ENCODE peak calls at places on chromosomes 1 and 21, in ten cellular contexts. One of them, this sample, is unnamed. For H3K9me3, the result is how much of the 10 kb centered on the place peaks cover.

GRCh38 chr1:9275567-9276034 is 17.1 kb upstream of the SPSB1 start:
- DNase-seq in ovary: no peak
- DNase-seq in neural progenitor cell: no peak
- DNase-seq in suprapubic skin: no peak
- DNase-seq in Caco-2: no peak
- DNase-seq in AG04450: no peak
- DNase-seq in left ventricle myocardium inferior: no peak
- DNase-seq in stomach: peak
- DNase-seq in mammary epithelial cell: peak
- DNase-seq in thoracic aorta: peak
- DNase-seq in this sample: peak

GRCh38 chr1:188669715-188670114 is 1807.9 kb downstream of the BRINP3 start:
- DNase-seq in ovary: no peak
- DNase-seq in neural progenitor cell: no peak
- DNase-seq in suprapubic skin: no peak
- DNase-seq in Caco-2: no peak
- DNase-seq in AG04450: peak
- DNase-seq in left ventricle myocardium inferior: no peak
- DNase-seq in stomach: no peak
- DNase-seq in mammary epithelial cell: peak
- DNase-seq in thoracic aorta: no peak
- DNase-seq in this sample: no peak

GRCh38 chr1:234620786-234621468 is 10.9 kb upstream of the IRF2BP2 start:
- DNase-seq in ovary: no peak
- DNase-seq in neural progenitor cell: no peak
- DNase-seq in suprapubic skin: no peak
- DNase-seq in Caco-2: no peak
- DNase-seq in AG04450: no peak
- DNase-seq in left ventricle myocardium inferior: no peak
- DNase-seq in stomach: no peak
- DNase-seq in mammary epithelial cell: no peak
- DNase-seq in thoracic aorta: no peak
- DNase-seq in this sample: no peak

GRCh38 chr21:17925000-17925610 is 105.9 kb upstream of the C21orf91 start:
- DNase-seq in ovary: peak
- DNase-seq in neural progenitor cell: peak
- DNase-seq in suprapubic skin: no peak
- DNase-seq in Caco-2: peak
- DNase-seq in AG04450: peak
- DNase-seq in left ventricle myocardium inferior: no peak
- DNase-seq in stomach: peak
- DNase-seq in mammary epithelial cell: peak
- DNase-seq in thoracic aorta: no peak
- DNase-seq in this sample: peak

GRCh38 chr1:111735321-111735720 is 3.9 kb downstream of the INKA2 start:
- DNase-seq in ovary: no peak
- DNase-seq in neural progenitor cell: no peak
- DNase-seq in suprapubic skin: no peak
- DNase-seq in Caco-2: no peak
- DNase-seq in AG04450: no peak
- DNase-seq in left ventricle myocardium inferior: no peak
- DNase-seq in stomach: no peak
- DNase-seq in mammary epithelial cell: no peak
- DNase-seq in thoracic aorta: no peak
- DNase-seq in this sample: no peak

GRCh38 chr1:80910426-80910825 is 890.3 kb upstream of the ADGRL2 start:
- DNase-seq in ovary: no peak
- DNase-seq in neural progenitor cell: no peak
- DNase-seq in suprapubic skin: no peak
- DNase-seq in Caco-2: no peak
- DNase-seq in AG04450: no peak
- DNase-seq in left ventricle myocardium inferior: no peak
- DNase-seq in stomach: no peak
- DNase-seq in mammary epithelial cell: no peak
- DNase-seq in thoracic aorta: no peak
- DNase-seq in this sample: no peak

GRCh38 chr1:235327559-235328270 is at the start of gene ARID4B:
- DNase-seq in ovary: no peak
- DNase-seq in neural progenitor cell: peak
- DNase-seq in suprapubic skin: peak
- DNase-seq in Caco-2: no peak
- DNase-seq in AG04450: no peak
- DNase-seq in left ventricle myocardium inferior: peak
- DNase-seq in stomach: peak
- DNase-seq in mammary epithelial cell: no peak
- DNase-seq in thoracic aorta: peak
- DNase-seq in this sample: no peak

GRCh38 chr1:70504176-70504820 is 93.2 kb downstream of the CTH start:
- DNase-seq in ovary: no peak
- DNase-seq in neural progenitor cell: no peak
- DNase-seq in suprapubic skin: no peak
- DNase-seq in Caco-2: no peak
- DNase-seq in AG04450: no peak
- DNase-seq in left ventricle myocardium inferior: no peak
- DNase-seq in stomach: no peak
- DNase-seq in mammary epithelial cell: no peak
- DNase-seq in thoracic aorta: no peak
- DNase-seq in this sample: peak

GRCh38 chr1:74673351-74674111 is at the start of gene ERICH3:
- DNase-seq in ovary: no peak
- DNase-seq in neural progenitor cell: peak
- DNase-seq in suprapubic skin: no peak
- DNase-seq in Caco-2: no peak
- DNase-seq in AG04450: no peak
- DNase-seq in left ventricle myocardium inferior: no peak
- DNase-seq in stomach: no peak
- DNase-seq in mammary epithelial cell: peak
- DNase-seq in thoracic aorta: no peak
- DNase-seq in this sample: peak

GRCh38 chr1:203754455-203754864 is 10.5 kb upstream of the LAX1 start:
- DNase-seq in ovary: no peak
- DNase-seq in neural progenitor cell: no peak
- DNase-seq in suprapubic skin: no peak
- DNase-seq in Caco-2: no peak
- DNase-seq in AG04450: no peak
- DNase-seq in left ventricle myocardium inferior: no peak
- DNase-seq in stomach: no peak
- DNase-seq in mammary epithelial cell: peak
- DNase-seq in thoracic aorta: no peak
- DNase-seq in this sample: no peak

GRCh38 chr1:224092601-224093000 is 21.3 kb upstream of the FBXO28 start:
- DNase-seq in ovary: no peak
- DNase-seq in neural progenitor cell: no peak
- DNase-seq in suprapubic skin: no peak
- DNase-seq in Caco-2: no peak
- DNase-seq in AG04450: no peak
- DNase-seq in left ventricle myocardium inferior: no peak
- DNase-seq in stomach: no peak
- DNase-seq in mammary epithelial cell: no peak
- DNase-seq in thoracic aorta: no peak
- DNase-seq in this sample: no peak

GRCh38 chr1:3735027-3735682 is 17.1 kb upstream of the CCDC27 start:
- DNase-seq in ovary: no peak
- DNase-seq in neural progenitor cell: no peak
- DNase-seq in suprapubic skin: no peak
- DNase-seq in Caco-2: no peak
- DNase-seq in AG04450: no peak
- DNase-seq in left ventricle myocardium inferior: no peak
- DNase-seq in stomach: no peak
- DNase-seq in mammary epithelial cell: no peak
- DNase-seq in thoracic aorta: no peak
- DNase-seq in this sample: peak

GRCh38 chr1:5643360-5644090 is 348.7 kb downstream of the NPHP4 start:
- DNase-seq in ovary: no peak
- DNase-seq in neural progenitor cell: no peak
- DNase-seq in suprapubic skin: no peak
- DNase-seq in Caco-2: no peak
- DNase-seq in AG04450: no peak
- DNase-seq in left ventricle myocardium inferior: no peak
- DNase-seq in stomach: peak
- DNase-seq in mammary epithelial cell: no peak
- DNase-seq in thoracic aorta: no peak
- DNase-seq in this sample: peak

GRCh38 chr1:184513966-184514365 is 127.1 kb downstream of the C1orf21 start:
- DNase-seq in ovary: peak
- DNase-seq in neural progenitor cell: no peak
- DNase-seq in suprapubic skin: no peak
- DNase-seq in Caco-2: no peak
- DNase-seq in AG04450: no peak
- DNase-seq in left ventricle myocardium inferior: no peak
- DNase-seq in stomach: no peak
- DNase-seq in mammary epithelial cell: peak
- DNase-seq in thoracic aorta: no peak
- DNase-seq in this sample: no peak

GRCh38 chr1:64663654-64664053 is 81.2 kb upstream of the RAVER2 start:
- DNase-seq in ovary: no peak
- DNase-seq in neural progenitor cell: peak
- DNase-seq in suprapubic skin: no peak
- DNase-seq in Caco-2: no peak
- DNase-seq in AG04450: no peak
- DNase-seq in left ventricle myocardium inferior: no peak
- DNase-seq in stomach: no peak
- DNase-seq in mammary epithelial cell: no peak
- DNase-seq in thoracic aorta: no peak
- DNase-seq in this sample: peak

DNA sequence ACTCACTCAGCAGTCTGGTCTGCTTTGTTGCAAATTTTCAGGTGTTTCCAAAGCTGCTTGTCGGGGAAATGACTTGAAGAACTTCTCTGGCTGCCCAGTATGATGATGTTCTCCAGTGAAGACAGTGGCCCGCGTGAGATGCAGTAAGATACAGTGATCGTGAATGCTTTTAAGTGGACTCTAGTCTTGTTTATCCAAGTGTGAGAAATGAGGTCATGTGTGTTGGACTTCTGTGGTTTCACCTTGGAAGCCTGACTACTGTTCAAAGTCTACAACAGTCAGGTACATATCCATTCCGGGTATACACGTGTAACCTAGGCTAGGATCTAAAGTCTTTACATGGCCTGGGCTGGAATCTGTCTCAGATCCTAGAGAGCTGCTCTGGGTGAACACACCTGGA is 29.1 kb downstream of the ZNF695 start:
- DNase-seq in ovary: no peak
- DNase-seq in neural progenitor cell: no peak
- DNase-seq in suprapubic skin: no peak
- DNase-seq in Caco-2: no peak
- DNase-seq in AG04450: no peak
- DNase-seq in left ventricle myocardium inferior: no peak
- DNase-seq in stomach: no peak
- DNase-seq in mammary epithelial cell: no peak
- DNase-seq in thoracic aorta: no peak
- DNase-seq in this sample: no peak
- H3K9me3 ChIP-seq in ovary: under half
- H3K9me3 ChIP-seq in neural progenitor cell: under half
- H3K9me3 ChIP-seq in suprapubic skin: under half
- H3K9me3 ChIP-seq in Caco-2: under half
- H3K9me3 ChIP-seq in AG04450: under half
- H3K9me3 ChIP-seq in left ventricle myocardium inferior: half or more
- H3K9me3 ChIP-seq in stomach: under half
- H3K9me3 ChIP-seq in mammary epithelial cell: under half
- H3K9me3 ChIP-seq in thoracic aorta: under half
- H3K9me3 ChIP-seq in this sample: under half

GRCh38 chr1:93003981-93004380 is 42.7 kb upstream of the DIPK1A start:
- DNase-seq in ovary: no peak
- DNase-seq in neural progenitor cell: no peak
- DNase-seq in suprapubic skin: no peak
- DNase-seq in Caco-2: no peak
- DNase-seq in AG04450: no peak
- DNase-seq in left ventricle myocardium inferior: no peak
- DNase-seq in stomach: no peak
- DNase-seq in mammary epithelial cell: no peak
- DNase-seq in thoracic aorta: no peak
- DNase-seq in this sample: no peak

GRCh38 chr1:93000291-93000690 is 39.0 kb upstream of the DIPK1A start:
- DNase-seq in ovary: peak
- DNase-seq in neural progenitor cell: peak
- DNase-seq in suprapubic skin: no peak
- DNase-seq in Caco-2: peak
- DNase-seq in AG04450: no peak
- DNase-seq in left ventricle myocardium inferior: no peak
- DNase-seq in stomach: no peak
- DNase-seq in mammary epithelial cell: no peak
- DNase-seq in thoracic aorta: no peak
- DNase-seq in this sample: peak

GRCh38 chr1:93004566-93005251 is 43.4 kb upstream of the DIPK1A start:
- DNase-seq in ovary: no peak
- DNase-seq in neural progenitor cell: no peak
- DNase-seq in suprapubic skin: no peak
- DNase-seq in Caco-2: no peak
- DNase-seq in AG04450: no peak
- DNase-seq in left ventricle myocardium inferior: no peak
- DNase-seq in stomach: no peak
- DNase-seq in mammary epithelial cell: no peak
- DNase-seq in thoracic aorta: no peak
- DNase-seq in this sample: no peak

GRCh38 chr1:93000751-93001175 is 39.5 kb upstream of the DIPK1A start:
- DNase-seq in ovary: no peak
- DNase-seq in neural progenitor cell: peak
- DNase-seq in suprapubic skin: no peak
- DNase-seq in Caco-2: no peak
- DNase-seq in AG04450: no peak
- DNase-seq in left ventricle myocardium inferior: no peak
- DNase-seq in stomach: no peak
- DNase-seq in mammary epithelial cell: peak
- DNase-seq in thoracic aorta: no peak
- DNase-seq in this sample: no peak

GRCh38 chr1:93001893-93002292 is 40.6 kb upstream of the DIPK1A start:
- DNase-seq in ovary: no peak
- DNase-seq in neural progenitor cell: no peak
- DNase-seq in suprapubic skin: no peak
- DNase-seq in Caco-2: no peak
- DNase-seq in AG04450: no peak
- DNase-seq in left ventricle myocardium inferior: no peak
- DNase-seq in stomach: no peak
- DNase-seq in mammary epithelial cell: no peak
- DNase-seq in thoracic aorta: no peak
- DNase-seq in this sample: no peak
- TF ChIP-seq CTCF in ovary: no peak
- TF ChIP-seq CTCF in neural progenitor cell: no peak
- TF ChIP-seq CTCF in suprapubic skin: no peak
- TF ChIP-seq CTCF in Caco-2: no peak
- TF ChIP-seq CTCF in AG04450: no peak
- TF ChIP-seq CTCF in left ventricle myocardium inferior: no peak
- TF ChIP-seq CTCF in stomach: no peak
- TF ChIP-seq CTCF in mammary epithelial cell: no peak
- TF ChIP-seq CTCF in thoracic aorta: no peak
- TF ChIP-seq CTCF in this sample: no peak

GRCh38 chr1:221777434-221778072 is 35.7 kb upstream of the DUSP10 start:
- DNase-seq in ovary: no peak
- DNase-seq in neural progenitor cell: no peak
- DNase-seq in suprapubic skin: no peak
- DNase-seq in Caco-2: no peak
- DNase-seq in AG04450: no peak
- DNase-seq in left ventricle myocardium inferior: no peak
- DNase-seq in stomach: no peak
- DNase-seq in mammary epithelial cell: no peak
- DNase-seq in thoracic aorta: no peak
- DNase-seq in this sample: no peak
- H3K9me3 ChIP-seq in ovary: under half
- H3K9me3 ChIP-seq in neural progenitor cell: under half
- H3K9me3 ChIP-seq in suprapubic skin: under half
- H3K9me3 ChIP-seq in Caco-2: under half
- H3K9me3 ChIP-seq in AG04450: under half
- H3K9me3 ChIP-seq in left ventricle myocardium inferior: under half
- H3K9me3 ChIP-seq in stomach: under half
- H3K9me3 ChIP-seq in mammary epithelial cell: under half
- H3K9me3 ChIP-seq in thoracic aorta: under half
- H3K9me3 ChIP-seq in this sample: under half

GRCh38 chr1:248811514-248812490 is 13.9 kb downstream of the SH3BP5L start:
- DNase-seq in ovary: no peak
- DNase-seq in neural progenitor cell: no peak
- DNase-seq in suprapubic skin: no peak
- DNase-seq in Caco-2: no peak
- DNase-seq in AG04450: no peak
- DNase-seq in left ventricle myocardium inferior: no peak
- DNase-seq in stomach: no peak
- DNase-seq in mammary epithelial cell: no peak
- DNase-seq in thoracic aorta: no peak
- DNase-seq in this sample: peak
- TF ChIP-seq CTCF in ovary: no peak
- TF ChIP-seq CTCF in neural progenitor cell: no peak
- TF ChIP-seq CTCF in suprapubic skin: no peak
- TF ChIP-seq CTCF in Caco-2: no peak
- TF ChIP-seq CTCF in AG04450: no peak
- TF ChIP-seq CTCF in left ventricle myocardium inferior: no peak
- TF ChIP-seq CTCF in stomach: no peak
- TF ChIP-seq CTCF in mammary epithelial cell: peak
- TF ChIP-seq CTCF in thoracic aorta: no peak
- TF ChIP-seq CTCF in this sample: peak